ENCODE peak calls at places on chromosomes 5 and 9, in seven cellular contexts. One of them, this sample, is unnamed.

GRCh38 chr5:112390327-112390726 is 28.8 kb downstream of the EPB41L4A start:
- DNase-seq in HCT116: no peak
- DNase-seq in GM12878: no peak
- DNase-seq in SK-N-SH: no peak
- DNase-seq in K562: no peak
- DNase-seq in HepG2: peak
- DNase-seq in H1: no peak
- DNase-seq in this sample: peak

GRCh38 chr9:33306037-33306436 is 15.7 kb downstream of the NFX1 start:
- DNase-seq in K562: no peak
- DNase-seq in HepG2: no peak
- DNase-seq in SK-N-SH: no peak
- DNase-seq in H1: no peak
- DNase-seq in HCT116: no peak
- DNase-seq in GM12878: no peak
- DNase-seq in this sample: no peak

GRCh38 chr9:137240321-137240840 is 706 bp upstream of the TUBB4B start:
- DNase-seq in K562: peak
- DNase-seq in H1: no peak
- DNase-seq in SK-N-SH: peak
- DNase-seq in HCT116: no peak
- DNase-seq in HepG2: no peak
- DNase-seq in GM12878: no peak
- DNase-seq in this sample: peak

GRCh38 chr9:129273941-129274709 is 96.1 kb upstream of the IER5L start:
- DNase-seq in HepG2: no peak
- DNase-seq in SK-N-SH: peak
- DNase-seq in HCT116: no peak
- DNase-seq in K562: no peak
- DNase-seq in GM12878: no peak
- DNase-seq in H1: no peak
- DNase-seq in this sample: no peak

GRCh38 chr5:67208403-67208802 is 11.8 kb upstream of the CD180 start:
- DNase-seq in GM12878: no peak
- DNase-seq in HepG2: no peak
- DNase-seq in HCT116: no peak
- DNase-seq in H1: no peak
- DNase-seq in K562: no peak
- DNase-seq in SK-N-SH: no peak
- DNase-seq in this sample: no peak

GRCh38 chr5:41747291-41747690 is 122.9 kb downstream of the OXCT1 start:
- DNase-seq in HCT116: no peak
- DNase-seq in K562: no peak
- DNase-seq in SK-N-SH: peak
- DNase-seq in GM12878: no peak
- DNase-seq in H1: no peak
- DNase-seq in HepG2: no peak
- DNase-seq in this sample: no peak

GRCh38 chr5:111461261-111461671 is 51.1 kb downstream of the STARD4 start:
- DNase-seq in GM12878: no peak
- DNase-seq in SK-N-SH: peak
- DNase-seq in H1: peak
- DNase-seq in HCT116: no peak
- DNase-seq in HepG2: no peak
- DNase-seq in K562: peak
- DNase-seq in this sample: peak

GRCh38 chr9:129873563-129873962 is 38.3 kb downstream of the USP20 start:
- DNase-seq in H1: no peak
- DNase-seq in HCT116: no peak
- DNase-seq in HepG2: no peak
- DNase-seq in SK-N-SH: no peak
- DNase-seq in K562: no peak
- DNase-seq in GM12878: no peak
- DNase-seq in this sample: no peak

GRCh38 chr5:135887447-135887864 is 8.2 kb downstream of the IL9 start:
- DNase-seq in HepG2: peak
- DNase-seq in SK-N-SH: peak
- DNase-seq in H1: peak
- DNase-seq in HCT116: peak
- DNase-seq in K562: peak
- DNase-seq in GM12878: peak
- DNase-seq in this sample: peak

GRCh38 chr9:128097156-128098016 is 29.4 kb downstream of the SLC25A25 start:
- DNase-seq in HepG2: no peak
- DNase-seq in SK-N-SH: no peak
- DNase-seq in HCT116: no peak
- DNase-seq in K562: no peak
- DNase-seq in H1: no peak
- DNase-seq in GM12878: no peak
- DNase-seq in this sample: no peak

GRCh38 chr5:9408964-9409363 is 136.9 kb downstream of the SEMA5A start:
- DNase-seq in HCT116: no peak
- DNase-seq in GM12878: no peak
- DNase-seq in SK-N-SH: no peak
- DNase-seq in HepG2: no peak
- DNase-seq in K562: no peak
- DNase-seq in H1: no peak
- DNase-seq in this sample: no peak

GRCh38 chr5:82620957-82621600 is 342.9 kb upstream of the RPS23 start:
- DNase-seq in K562: no peak
- DNase-seq in HepG2: no peak
- DNase-seq in SK-N-SH: no peak
- DNase-seq in H1: no peak
- DNase-seq in HCT116: no peak
- DNase-seq in GM12878: no peak
- DNase-seq in this sample: no peak

GRCh38 chr9:129549139-129549538 is 71.8 kb downstream of the C9orf50 start:
- DNase-seq in HCT116: no peak
- DNase-seq in HepG2: peak
- DNase-seq in SK-N-SH: no peak
- DNase-seq in K562: no peak
- DNase-seq in H1: no peak
- DNase-seq in GM12878: no peak
- DNase-seq in this sample: no peak

GRCh38 chr5:171242521-171242920 is 66.5 kb upstream of the TLX3 start:
- DNase-seq in HepG2: no peak
- DNase-seq in SK-N-SH: no peak
- DNase-seq in H1: no peak
- DNase-seq in K562: no peak
- DNase-seq in HCT116: no peak
- DNase-seq in GM12878: no peak
- DNase-seq in this sample: no peak

GRCh38 chr5:128695791-128696520 is 157.9 kb upstream of the FBN2 start:
- DNase-seq in HepG2: no peak
- DNase-seq in GM12878: no peak
- DNase-seq in HCT116: no peak
- DNase-seq in SK-N-SH: no peak
- DNase-seq in K562: no peak
- DNase-seq in H1: no peak
- DNase-seq in this sample: no peak

GRCh38 chr9:80787636-80788035 is 901.7 kb downstream of the TLE1 start:
- DNase-seq in SK-N-SH: no peak
- DNase-seq in GM12878: no peak
- DNase-seq in H1: no peak
- DNase-seq in HepG2: no peak
- DNase-seq in HCT116: no peak
- DNase-seq in K562: no peak
- DNase-seq in this sample: peak

GRCh38 chr5:111954516-111955337 is 197.7 kb upstream of the NREP start:
- DNase-seq in HCT116: no peak
- DNase-seq in H1: no peak
- DNase-seq in GM12878: peak
- DNase-seq in HepG2: no peak
- DNase-seq in K562: no peak
- DNase-seq in SK-N-SH: no peak
- DNase-seq in this sample: no peak

GRCh38 chr5:110086658-110087388 is 397.1 kb downstream of the MAN2A1 start:
- DNase-seq in K562: no peak
- DNase-seq in H1: no peak
- DNase-seq in HepG2: no peak
- DNase-seq in SK-N-SH: no peak
- DNase-seq in GM12878: no peak
- DNase-seq in HCT116: no peak
- DNase-seq in this sample: no peak

GRCh38 chr9:17520264-17521058 is 58.4 kb upstream of the SH3GL2 start:
- DNase-seq in HCT116: no peak
- DNase-seq in GM12878: no peak
- DNase-seq in HepG2: no peak
- DNase-seq in H1: no peak
- DNase-seq in SK-N-SH: no peak
- DNase-seq in K562: no peak
- DNase-seq in this sample: peak

GRCh38 chr5:1883925-1884637 is 1.4 kb upstream of the IRX4 start:
- DNase-seq in HepG2: no peak
- DNase-seq in K562: no peak
- DNase-seq in HCT116: no peak
- DNase-seq in SK-N-SH: no peak
- DNase-seq in H1: no peak
- DNase-seq in GM12878: no peak
- DNase-seq in this sample: peak

DNA sequence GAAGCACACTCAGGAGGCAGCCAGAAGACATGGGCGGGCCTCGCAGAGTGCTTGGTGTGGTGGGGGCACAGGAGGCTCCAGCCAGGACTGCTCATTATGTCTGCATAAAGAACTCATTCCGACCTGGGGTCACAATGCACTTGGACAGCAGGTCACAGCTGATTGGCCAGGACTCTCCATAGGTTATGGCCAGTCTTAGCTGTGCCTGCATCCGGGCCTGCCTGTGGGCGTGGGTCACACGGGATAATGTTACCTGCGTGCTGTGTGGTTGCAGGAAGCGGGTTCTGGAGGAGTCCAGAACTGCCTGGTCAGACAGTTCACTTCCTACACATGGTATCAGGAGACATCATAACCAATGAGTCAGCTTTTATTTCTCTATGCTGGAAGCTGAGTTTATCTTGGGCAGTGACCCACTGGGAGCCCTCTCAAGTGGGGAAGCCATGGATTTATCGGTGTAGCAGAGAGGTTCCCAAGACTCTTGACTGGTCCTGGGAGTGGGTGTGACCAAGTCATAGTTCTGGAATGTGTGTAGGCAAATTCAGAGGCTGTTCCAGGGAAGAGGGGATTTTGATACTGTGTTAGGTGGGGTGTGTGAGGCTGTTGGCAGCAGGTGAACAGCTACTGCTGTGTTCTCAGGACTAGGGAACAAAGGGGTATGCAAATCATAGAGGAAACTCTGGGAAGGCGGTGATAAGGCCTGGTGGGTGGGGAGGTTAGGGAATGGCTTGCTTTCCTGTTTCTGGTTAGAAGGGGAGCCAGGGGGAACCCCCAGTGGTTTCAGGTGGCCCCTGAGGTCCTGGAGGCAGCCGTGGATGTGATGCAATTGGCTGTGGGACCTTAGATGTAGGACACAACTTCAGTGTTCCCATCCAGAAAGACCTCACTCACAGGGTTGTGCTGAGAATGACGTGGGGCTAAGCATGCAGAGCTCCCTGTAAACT is 51.3 kb downstream of the ARHGEF37 start:
- DNase-seq in H1: no peak
- DNase-seq in HepG2: no peak
- DNase-seq in HCT116: no peak
- DNase-seq in SK-N-SH: no peak
- DNase-seq in K562: peak
- DNase-seq in GM12878: no peak
- DNase-seq in this sample: no peak
- TF ChIP-seq JUND in H1: no peak
- TF ChIP-seq JUND in HepG2: no peak
- TF ChIP-seq JUND in HCT116: no peak
- TF ChIP-seq JUND in SK-N-SH: no peak
- TF ChIP-seq JUND in K562: peak
- TF ChIP-seq JUND in GM12878: no peak
- TF ChIP-seq JUND in this sample: no peak

GRCh38 chr9:115165233-115165632 is 47.3 kb upstream of the TNC start:
- DNase-seq in SK-N-SH: no peak
- DNase-seq in GM12878: no peak
- DNase-seq in HCT116: no peak
- DNase-seq in HepG2: no peak
- DNase-seq in K562: no peak
- DNase-seq in H1: no peak
- DNase-seq in this sample: no peak

GRCh38 chr9:115167175-115167574 is 49.2 kb upstream of the TNC start:
- DNase-seq in H1: no peak
- DNase-seq in K562: no peak
- DNase-seq in HepG2: no peak
- DNase-seq in GM12878: no peak
- DNase-seq in HCT116: no peak
- DNase-seq in SK-N-SH: no peak
- DNase-seq in this sample: no peak

GRCh38 chr9:115172105-115172504 is 54.1 kb upstream of the TNC start:
- DNase-seq in H1: no peak
- DNase-seq in HCT116: no peak
- DNase-seq in K562: no peak
- DNase-seq in HepG2: no peak
- DNase-seq in SK-N-SH: no peak
- DNase-seq in GM12878: no peak
- DNase-seq in this sample: no peak

GRCh38 chr9:115169003-115169402 is 51.0 kb upstream of the TNC start:
- DNase-seq in K562: no peak
- DNase-seq in HepG2: no peak
- DNase-seq in H1: no peak
- DNase-seq in HCT116: no peak
- DNase-seq in SK-N-SH: no peak
- DNase-seq in GM12878: no peak
- DNase-seq in this sample: no peak

DNA sequence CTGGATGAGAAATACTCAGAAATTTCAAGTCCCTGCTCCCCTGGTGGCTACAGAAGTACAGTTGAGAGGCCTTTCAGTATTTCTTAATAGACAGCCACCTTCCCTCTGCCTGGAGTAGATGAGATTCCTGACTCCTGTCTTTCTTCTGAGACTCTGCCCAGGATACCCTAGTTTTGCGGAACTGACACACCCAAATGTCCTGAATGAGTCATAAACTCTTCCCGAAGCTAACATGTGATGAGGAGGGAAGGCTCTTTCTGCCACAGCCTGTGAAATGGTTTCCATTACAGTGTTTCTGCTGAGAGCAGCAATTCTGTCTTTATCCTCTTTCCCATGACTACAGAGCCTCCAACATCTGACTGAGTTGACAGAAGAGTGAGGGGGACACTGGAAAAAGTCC is 52.7 kb upstream of the TNC start:
- DNase-seq in HCT116: peak
- DNase-seq in H1: no peak
- DNase-seq in K562: no peak
- DNase-seq in HepG2: no peak
- DNase-seq in SK-N-SH: no peak
- DNase-seq in GM12878: no peak
- DNase-seq in this sample: no peak
- TF ChIP-seq JUND in HCT116: peak
- TF ChIP-seq JUND in H1: no peak
- TF ChIP-seq JUND in K562: no peak
- TF ChIP-seq JUND in HepG2: no peak
- TF ChIP-seq JUND in SK-N-SH: no peak
- TF ChIP-seq JUND in GM12878: no peak
- TF ChIP-seq JUND in this sample: no peak

GRCh38 chr5:132411382-132411925 is 41.9 kb downstream of the SLC22A5 start:
- DNase-seq in K562: no peak
- DNase-seq in SK-N-SH: no peak
- DNase-seq in GM12878: no peak
- DNase-seq in H1: no peak
- DNase-seq in HCT116: no peak
- DNase-seq in HepG2: no peak
- DNase-seq in this sample: peak
- TF ChIP-seq JUND in K562: no peak
- TF ChIP-seq JUND in SK-N-SH: no peak
- TF ChIP-seq JUND in GM12878: no peak
- TF ChIP-seq JUND in H1: no peak
- TF ChIP-seq JUND in HCT116: no peak
- TF ChIP-seq JUND in HepG2: no peak
- TF ChIP-seq JUND in this sample: no peak

GRCh38 chr9:11973011-11973410 is 720.2 kb upstream of the TYRP1 start:
- DNase-seq in HepG2: no peak
- DNase-seq in K562: no peak
- DNase-seq in SK-N-SH: no peak
- DNase-seq in GM12878: no peak
- DNase-seq in HCT116: no peak
- DNase-seq in H1: no peak
- DNase-seq in this sample: no peak
- TF ChIP-seq JUND in HepG2: no peak
- TF ChIP-seq JUND in K562: no peak
- TF ChIP-seq JUND in SK-N-SH: no peak
- TF ChIP-seq JUND in GM12878: no peak
- TF ChIP-seq JUND in HCT116: no peak
- TF ChIP-seq JUND in H1: no peak
- TF ChIP-seq JUND in this sample: no peak